ENCODE peak calls at places on chromosome 19, in five cellular contexts. R is mesenchymal stem cell, U is neuronal stem cell, A is H1, Q is H9. V is an unnamed sample.

GRCh38 chr19:3335431-3336350 is 30.7 kb upstream of the NFIC start:
- DNase-seq in Q (no peak), R (peak; percentile 78), U (no peak), A (no peak), V (no peak)

GRCh38 chr19:54473071-54473941 is at the start of gene CDC42EP5:
- DNase-seq in Q (peak; percentile 40), R (peak; percentile 92), U (no peak), A (no peak), V (no peak)

GRCh38 chr19:55173717-55174409 is 6.2 kb downstream of the SYT5 start:
- DNase-seq in U (peak; percentile 69), A (no peak), Q (peak; percentile 95), R (peak; percentile 58), V (peak; percentile 89)

GRCh38 chr19:1213391-1214286 is 8.1 kb downstream of the STK11 start:
- DNase-seq in A (no peak), U (no peak), Q (no peak), R (peak; percentile 90), V (no peak)

GRCh38 chr19:12603714-12604113 is 6.9 kb downstream of the ZNF490 start:
- DNase-seq in Q (no peak), U (no peak), A (no peak), R (no peak), V (no peak)

GRCh38 chr19:35140898-35141626 is 2.0 kb upstream of the FXYD7 start:
- DNase-seq in U (peak; percentile 87), Q (peak; percentile 98), A (peak; percentile 86), R (peak; percentile 85), V (peak; percentile 95)

GRCh38 chr19:44570984-44571684 is 41.7 kb upstream of the CEACAM20 start:
- DNase-seq in U (peak; percentile 70), Q (peak; percentile 77), R (peak; percentile 83), A (no peak), V (peak; percentile 87)

GRCh38 chr19:11339254-11340098 is at the start of gene RAB3D:
- DNase-seq in U (peak; percentile 86), Q (peak; percentile 96), A (peak; percentile 79), R (peak; percentile 91), V (peak; percentile 93)

GRCh38 chr19:15419413-15420025 is 731 bp upstream of the AKAP8L start:
- DNase-seq in A (no peak), U (no peak), R (no peak), Q (no peak), V (no peak)

GRCh38 chr19:1624458-1624857 is 19.2 kb upstream of the UQCR11 start:
- DNase-seq in R (peak; percentile 67), U (peak; percentile 41), Q (peak; percentile 86), A (peak; percentile 49), V (peak; percentile 84)

GRCh38 chr19:20660473-20660872 is 898 bp downstream of the ZNF626 start:
- DNase-seq in R (peak; percentile 8), Q (peak; percentile 40), A (no peak), U (no peak), V (peak; percentile 51)

GRCh38 chr19:14556662-14557188 is 15.1 kb downstream of the NDUFB7 start:
- DNase-seq in R (peak; percentile 80), A (peak; percentile 81), U (peak; percentile 72), Q (peak; percentile 93), V (peak; percentile 88)

GRCh38 chr19:5691205-5691929 is 1.3 kb downstream of the RPL36 start:
- DNase-seq in A (no peak), R (peak; percentile 47), Q (peak; percentile 37), U (no peak), V (no peak)

GRCh38 chr19:35841961-35842595 is 10.2 kb downstream of the NPHS1 start:
- DNase-seq in Q (no peak), U (no peak), R (no peak), A (no peak), V (no peak)

GRCh38 chr19:13146763-13147563 is 3.2 kb downstream of the STX10 start:
- DNase-seq in A (no peak), R (no peak), Q (no peak), U (no peak), V (no peak)

GRCh38 chr19:35442091-35442490 is 6.0 kb upstream of the FFAR2 start:
- DNase-seq in A (no peak), Q (no peak), U (no peak), R (peak; percentile 31), V (no peak)

GRCh38 chr19:35024095-35024494 is 6.2 kb upstream of the SCN1B start:
- DNase-seq in U (no peak), A (no peak), R (no peak), Q (no peak), V (no peak)

DNA sequence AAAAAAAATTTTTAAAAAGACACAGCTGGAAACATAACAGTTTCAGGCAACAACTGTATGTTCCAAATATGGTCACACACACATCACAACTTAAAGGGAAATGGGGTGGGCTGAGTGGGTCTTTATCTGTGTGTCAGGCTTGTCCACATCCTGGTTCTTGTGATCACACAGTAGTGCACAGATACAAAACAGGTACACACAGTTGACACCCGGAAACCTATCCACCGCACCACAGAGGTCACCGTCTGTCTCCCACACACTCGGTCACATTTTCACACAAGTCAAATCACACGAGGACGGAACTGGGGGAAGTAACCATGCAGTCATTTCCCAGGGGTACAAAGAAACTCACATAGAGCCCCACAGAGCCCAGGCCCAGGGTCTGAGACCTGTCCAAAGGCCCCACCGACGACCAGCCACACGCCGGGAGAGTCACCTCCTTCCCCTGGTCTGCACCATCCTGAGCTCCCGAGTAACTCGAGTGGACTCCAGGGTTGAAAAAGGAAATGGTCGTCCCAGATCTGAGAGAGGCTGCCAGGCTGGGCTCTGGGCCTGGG is 1.4 kb upstream of the PPAN start:
- DNase-seq in Q (no peak), A (no peak), U (no peak), R (no peak), V (no peak)
- H4K8ac ChIP-seq in Q (no peak overlapping the region), A (no peak overlapping the region), U (no peak overlapping the region), R (no peak overlapping the region), V (no peak overlapping the region)

GRCh38 chr19:43224855-43225253 is 19.4 kb upstream of the PSG4 start:
- DNase-seq in R (no peak), U (no peak), A (no peak), Q (no peak), V (no peak)
- H2BK15ac ChIP-seq in R (no peak overlapping the region), U (no peak overlapping the region), A (no peak overlapping the region), Q (no peak overlapping the region), V (no peak overlapping the region)

DNA sequence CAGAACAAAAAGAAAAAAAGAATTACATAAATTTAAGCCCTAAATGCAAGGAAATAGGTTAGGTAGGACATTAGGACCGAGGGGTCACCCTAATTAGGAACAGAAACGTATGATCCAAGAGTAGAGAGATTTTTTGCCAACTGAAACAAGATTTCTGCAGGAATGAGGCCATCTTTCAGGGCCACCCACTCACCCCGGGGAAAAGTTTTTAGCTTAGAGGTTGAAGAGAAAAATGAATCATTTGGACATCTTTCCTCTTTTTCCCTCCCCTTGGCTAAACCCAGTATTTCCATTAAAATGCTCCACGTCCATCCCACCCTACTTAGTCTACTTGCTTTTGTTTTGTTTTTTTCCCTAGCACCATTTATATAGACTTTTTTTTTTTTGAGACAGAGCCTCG is 10.6 kb upstream of the PNMA8A start:
- DNase-seq in U (no peak), Q (no peak), R (no peak), A (no peak), V (no peak)
- H3K23ac ChIP-seq in U (no peak overlapping the region), Q (no peak overlapping the region), R (no peak overlapping the region), A (no peak overlapping the region), V (no peak overlapping the region)

GRCh38 chr19:22806418-22806817 is 22.5 kb upstream of the ZNF99 start:
- DNase-seq in A (no peak), R (no peak), Q (no peak), U (no peak), V (no peak)
- H4K8ac ChIP-seq in A (no peak overlapping the region), R (no peak overlapping the region), Q (no peak overlapping the region), U (no peak overlapping the region), V (no peak overlapping the region)

GRCh38 chr19:38283261-38283660 is 18.9 kb downstream of the SPINT2 start:
- DNase-seq in A (no peak), U (no peak), Q (no peak), R (no peak), V (no peak)

GRCh38 chr19:38284422-38284821 is 19.6 kb upstream of the C19orf33 start:
- DNase-seq in U (no peak), R (no peak), Q (no peak), A (no peak), V (no peak)

GRCh38 chr19:38278751-38279150 is 14.4 kb downstream of the SPINT2 start:
- DNase-seq in R (peak; percentile 33), A (no peak), Q (no peak), U (no peak), V (no peak)

GRCh38 chr19:38280030-38280921 is 15.9 kb downstream of the SPINT2 start:
- DNase-seq in Q (no peak), R (no peak), A (no peak), U (no peak), V (no peak)

DNA sequence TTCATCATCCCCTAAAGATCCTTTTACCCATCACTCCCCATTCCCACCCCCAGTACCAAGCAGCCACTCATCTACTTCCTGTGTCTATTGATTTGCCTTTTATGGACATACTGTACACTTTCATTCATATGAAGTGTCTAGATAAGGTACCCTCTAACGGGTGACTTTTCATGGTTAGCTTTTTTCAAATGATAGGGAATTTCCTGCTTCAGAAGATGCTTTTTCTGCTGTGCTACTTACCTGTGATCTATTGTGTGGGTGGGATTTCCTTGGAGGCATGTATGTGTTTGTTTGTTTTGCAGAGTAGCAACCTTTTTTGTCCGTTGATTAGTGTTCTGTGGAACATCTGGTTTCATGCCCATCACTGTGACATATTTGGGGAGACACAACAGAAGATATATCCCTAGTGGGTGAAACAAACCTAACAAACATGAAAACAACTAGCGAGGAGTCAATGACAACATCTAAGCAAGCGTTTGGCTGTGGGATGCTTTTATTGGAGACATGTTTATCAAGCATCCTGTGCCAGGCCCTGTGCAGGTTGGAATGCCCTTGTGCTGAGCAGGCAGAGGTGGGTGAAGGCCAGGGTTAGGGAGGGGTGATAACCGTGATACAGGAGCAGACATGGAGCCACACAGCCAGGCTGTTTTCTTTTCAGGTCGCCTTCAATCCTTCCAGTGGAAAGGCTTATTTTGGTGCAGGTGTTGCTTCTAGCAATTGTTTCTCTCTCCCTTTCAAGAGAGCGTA is 17.6 kb downstream of the SPINT2 start:
- DNase-seq in R (no peak), Q (no peak), A (no peak), U (no peak), V (no peak)
- H2BK15ac ChIP-seq in R (no peak overlapping the region), Q (no peak overlapping the region), A (no peak overlapping the region), U (no peak overlapping the region), V (no peak overlapping the region)

DNA sequence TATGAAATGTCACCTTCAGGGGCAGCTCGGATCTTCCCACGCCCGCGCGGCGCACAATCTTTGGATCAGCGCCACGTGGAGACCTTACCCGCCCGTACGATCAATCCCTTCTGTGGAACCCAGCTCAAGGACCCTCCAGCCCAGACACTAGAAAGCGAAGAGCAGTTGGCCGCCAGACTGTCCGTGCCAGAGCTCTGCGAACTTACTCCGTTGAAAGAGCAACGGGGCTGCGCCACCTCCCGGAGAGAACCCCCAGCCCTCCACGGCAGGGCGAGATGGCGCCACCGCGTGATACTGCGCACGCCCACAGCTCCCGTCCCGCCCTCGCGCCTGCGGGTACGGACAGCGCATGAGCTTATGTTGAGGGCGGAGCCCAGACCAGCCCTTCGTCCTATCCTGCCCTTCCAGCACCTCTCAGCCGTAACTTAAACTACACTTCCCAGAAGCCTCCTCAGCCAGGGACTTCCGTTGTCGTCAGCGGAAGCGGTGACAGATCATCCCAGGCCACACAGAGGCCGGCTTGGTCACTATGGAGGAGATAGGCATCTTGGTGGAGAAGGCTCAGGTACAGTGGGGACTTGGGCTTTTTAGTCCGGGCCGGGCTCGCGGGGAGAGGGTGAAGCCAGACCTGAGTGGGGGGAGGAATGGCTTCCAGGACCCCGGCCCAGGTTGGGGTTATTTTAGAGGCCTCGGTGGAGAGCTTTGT is at the start of gene PSMC4:
- DNase-seq in A (peak; percentile 97), U (peak; percentile 96), Q (peak; percentile 99), R (peak; percentile 99), V (peak; percentile 100)
- H3K23ac ChIP-seq in A (no peak within 1 kb of the TSS), U (peak within 1 kb of the TSS; percentile 94), Q (no peak within 1 kb of the TSS), R (peak within 1 kb of the TSS; percentile 34), V (peak within 1 kb of the TSS; percentile 24)

GRCh38 chr19:46378268-46378667 is 31.4 kb downstream of the PPP5C start:
- DNase-seq in Q (no peak), R (peak; percentile 73), A (no peak), U (no peak), V (no peak)
- H4K8ac ChIP-seq in Q (no peak overlapping the region), R (no peak overlapping the region), A (no peak overlapping the region), U (no peak overlapping the region), V (no peak overlapping the region)